ENCODE peak calls at places on chromosomes 6 and 20, in four cellular contexts. B is cardiac fibroblast, Y is heart right ventricle, G is fibroblast of lung. E is an unnamed sample.

GRCh38 chr20:36919715-36920333 is 31.7 kb downstream of the SAMHD1 start:
- DNase-seq in B (peak), Y (no peak), G (peak), E (peak)

GRCh38 chr6:116931456-116931855 is 54.4 kb downstream of the RFX6 start:
- DNase-seq in B (no peak), Y (no peak), G (no peak), E (no peak)

GRCh38 chr6:63351995-63352586 is 32.3 kb upstream of the LGSN start:
- DNase-seq in B (peak), Y (no peak), G (peak), E (no peak)

GRCh38 chr6:69487688-69488087 is 309.1 kb downstream of the LMBRD1 start:
- DNase-seq in B (no peak), Y (no peak), G (peak), E (no peak)

GRCh38 chr6:81995548-81996289 is 243.2 kb upstream of the TENT5A start:
- DNase-seq in B (peak), Y (no peak), G (peak), E (no peak)

GRCh38 chr6:32835167-32835893 is 3.2 kb downstream of the TAP2 start:
- DNase-seq in B (no peak), Y (no peak), G (no peak), E (no peak)

GRCh38 chr6:116450769-116451740 is 10.1 kb upstream of the CALHM6 start:
- DNase-seq in B (no peak), Y (no peak), G (no peak), E (peak)

GRCh38 chr6:130159876-130160415 is 62.8 kb downstream of the SAMD3 start:
- DNase-seq in B (peak), Y (no peak), G (peak), E (no peak)

GRCh38 chr20:4601630-4602296 is 119.9 kb upstream of the PRND start:
- DNase-seq in B (peak), Y (peak), G (peak), E (no peak)

GRCh38 chr6:84967389-84967788 is 203.0 kb upstream of the TBX18 start:
- DNase-seq in B (peak), Y (no peak), G (peak), E (peak)

GRCh38 chr20:23145281-23145700 is 59.2 kb upstream of the CD93 start:
- DNase-seq in B (peak), Y (no peak), G (peak), E (no peak)

GRCh38 chr20:45363611-45364492 is 896 bp downstream of the SYS1 start:
- DNase-seq in B (no peak), Y (no peak), G (no peak), E (no peak)

GRCh38 chr20:48733296-48733790 is 94.5 kb downstream of the PREX1 start:
- DNase-seq in B (no peak), Y (no peak), G (no peak), E (no peak)

GRCh38 chr6:129686941-129687627 is 22.9 kb downstream of the ARHGAP18 start:
- DNase-seq in B (peak), Y (no peak), G (no peak), E (no peak)

GRCh38 chr6:15063253-15063853 is 182.5 kb upstream of the JARID2 start:
- DNase-seq in B (peak), Y (peak), G (no peak), E (no peak)

GRCh38 chr6:109455502-109456282 is at the start of gene MICAL1:
- DNase-seq in B (peak), Y (peak), G (peak), E (peak)

GRCh38 chr6:129279343-129280104 is 396.6 kb downstream of the LAMA2 start:
- DNase-seq in B (no peak), Y (no peak), G (no peak), E (no peak)

GRCh38 chr20:11822116-11822794 is 95.4 kb upstream of the BTBD3 start:
- DNase-seq in B (no peak), Y (no peak), G (no peak), E (no peak)

GRCh38 chr6:161694995-161695394 is 421.1 kb upstream of the AGPAT4 start:
- DNase-seq in B (peak), Y (no peak), G (peak), E (no peak)

GRCh38 chr6:106886444-106886843 is 88.1 kb downstream of the CD24 start:
- DNase-seq in B (no peak), Y (no peak), G (no peak), E (no peak)

GRCh38 chr6:161832622-161833021 is 558.8 kb upstream of the AGPAT4 start:
- DNase-seq in B (no peak), Y (no peak), G (no peak), E (no peak)

GRCh38 chr6:151683381-151683780 is 124.1 kb upstream of the ESR1 start:
- DNase-seq in B (no peak), Y (no peak), G (no peak), E (no peak)

GRCh38 chr6:12331951-12332749 is 42.0 kb downstream of the EDN1 start:
- DNase-seq in B (peak), Y (no peak), G (no peak), E (no peak)

GRCh38 chr20:58864346-58864745 is 11.8 kb downstream of the GNAS start:
- DNase-seq in B (no peak), Y (no peak), G (no peak), E (no peak)
- TF ChIP-seq CTCF in B (no peak), Y (no peak), G (no peak), E (no peak)

DNA sequence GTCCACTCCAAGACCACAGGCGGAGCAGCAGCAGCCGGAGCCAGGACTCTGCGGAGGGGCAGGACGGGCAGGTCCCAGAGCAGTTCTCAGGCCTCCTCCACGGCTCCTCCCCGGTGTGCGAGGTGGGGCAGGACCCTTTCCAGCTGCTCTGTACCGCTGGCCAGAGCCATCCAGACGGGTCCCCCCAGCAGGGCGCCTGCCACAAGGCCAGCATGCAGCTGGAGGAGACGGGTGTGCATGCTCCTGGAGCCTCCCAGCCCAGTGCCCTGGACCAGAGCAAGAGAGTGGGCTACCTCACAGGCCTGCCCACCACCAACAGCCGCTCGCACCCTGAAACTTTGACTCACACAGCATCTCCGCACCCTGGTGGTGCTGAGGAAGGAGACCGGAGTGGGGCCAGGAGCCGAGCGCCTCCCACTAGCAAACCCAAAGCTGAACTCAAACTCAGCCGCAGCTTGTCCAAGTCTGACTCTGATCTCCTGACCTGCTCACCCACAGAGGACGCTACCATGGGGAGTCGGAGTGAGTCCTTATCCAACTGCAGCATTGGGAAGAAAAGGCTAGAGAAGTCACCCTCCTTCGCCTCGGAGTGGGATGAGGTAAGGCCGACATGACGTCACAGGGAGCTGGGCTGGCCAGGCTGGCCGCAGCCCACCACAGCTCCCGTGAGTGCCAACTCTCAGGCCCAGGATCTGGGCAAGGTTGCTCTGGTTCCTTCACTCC is 123.5 kb downstream of the TCP11 start:
- DNase-seq in B (peak), Y (peak), G (peak), E (no peak)
- TF ChIP-seq CTCF in B (no peak), Y (no peak), G (no peak), E (no peak)

DNA sequence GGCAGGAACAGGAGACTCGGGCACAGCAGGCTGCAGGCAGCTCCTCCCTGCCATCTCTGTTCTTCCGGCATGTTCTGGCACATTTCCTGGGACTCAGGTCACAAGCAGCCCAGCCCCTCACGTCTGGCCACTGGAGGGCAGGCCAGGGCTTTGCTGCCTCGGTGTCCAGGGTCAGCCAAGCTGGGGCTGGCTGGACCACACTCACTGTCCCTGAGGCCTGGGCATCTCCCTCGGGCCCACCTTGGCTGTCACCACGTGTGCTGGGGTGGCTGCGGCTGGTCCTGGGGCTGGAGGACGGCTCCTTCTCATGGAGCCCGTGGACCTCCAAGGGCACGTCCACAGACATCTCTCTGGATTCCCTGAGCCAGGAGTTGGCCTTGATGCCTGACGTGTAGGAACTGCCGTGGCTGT is 18.5 kb downstream of the FRMD1 start:
- DNase-seq in B (peak), Y (peak), G (peak), E (peak)
- TF ChIP-seq CTCF in B (peak), Y (peak), G (peak), E (peak)

GRCh38 chr20:63579017-63579705 is 5.1 kb upstream of the HELZ2 start:
- DNase-seq in B (no peak), Y (no peak), G (peak), E (no peak)

GRCh38 chr20:63582382-63583063 is 8.5 kb upstream of the HELZ2 start:
- DNase-seq in B (no peak), Y (no peak), G (no peak), E (no peak)

GRCh38 chr20:63578224-63579016 is 4.4 kb upstream of the HELZ2 start:
- DNase-seq in B (no peak), Y (no peak), G (no peak), E (no peak)

GRCh38 chr20:63577317-63577894 is 3.4 kb upstream of the HELZ2 start:
- DNase-seq in B (no peak), Y (peak), G (no peak), E (no peak)

GRCh38 chr20:63580796-63581461 is 6.9 kb upstream of the HELZ2 start:
- DNase-seq in B (peak), Y (no peak), G (peak), E (peak)
- TF ChIP-seq CTCF in B (peak), Y (no peak), G (peak), E (no peak)

DNA sequence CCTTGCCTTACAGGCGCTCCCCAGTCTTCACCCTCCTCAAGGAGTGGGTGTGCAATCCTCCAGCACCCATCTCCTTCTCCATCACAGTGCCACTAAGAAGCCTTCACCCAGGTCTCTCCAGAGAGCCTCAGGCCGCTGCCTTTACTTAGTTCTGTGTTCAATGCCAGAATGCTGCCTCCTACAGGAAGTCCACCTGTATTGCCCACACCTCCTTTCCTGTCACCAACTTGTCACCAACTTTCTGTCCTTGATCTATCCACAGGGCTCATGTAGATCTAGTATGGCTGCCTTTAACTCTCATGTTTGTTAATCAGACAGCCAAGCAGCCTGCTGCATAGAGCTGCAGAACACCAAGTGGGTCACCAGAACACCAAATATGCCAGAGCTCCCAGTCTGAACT is 546 bp upstream of the LST1 start:
- DNase-seq in B (no peak), Y (no peak), G (no peak), E (no peak)
- TF ChIP-seq CTCF in B (peak), Y (no peak), G (peak), E (peak)

GRCh38 chr6:39800388-39801032 is 8.3 kb downstream of the DAAM2 start:
- DNase-seq in B (no peak), Y (no peak), G (no peak), E (no peak)

GRCh38 chr6:39804666-39805065 is 12.5 kb downstream of the DAAM2 start:
- DNase-seq in B (no peak), Y (no peak), G (peak), E (no peak)

GRCh38 chr6:39797751-39798150 is 5.6 kb downstream of the DAAM2 start:
- DNase-seq in B (no peak), Y (no peak), G (no peak), E (no peak)

GRCh38 chr6:39803872-39804271 is 11.7 kb downstream of the DAAM2 start:
- DNase-seq in B (no peak), Y (no peak), G (no peak), E (no peak)

DNA sequence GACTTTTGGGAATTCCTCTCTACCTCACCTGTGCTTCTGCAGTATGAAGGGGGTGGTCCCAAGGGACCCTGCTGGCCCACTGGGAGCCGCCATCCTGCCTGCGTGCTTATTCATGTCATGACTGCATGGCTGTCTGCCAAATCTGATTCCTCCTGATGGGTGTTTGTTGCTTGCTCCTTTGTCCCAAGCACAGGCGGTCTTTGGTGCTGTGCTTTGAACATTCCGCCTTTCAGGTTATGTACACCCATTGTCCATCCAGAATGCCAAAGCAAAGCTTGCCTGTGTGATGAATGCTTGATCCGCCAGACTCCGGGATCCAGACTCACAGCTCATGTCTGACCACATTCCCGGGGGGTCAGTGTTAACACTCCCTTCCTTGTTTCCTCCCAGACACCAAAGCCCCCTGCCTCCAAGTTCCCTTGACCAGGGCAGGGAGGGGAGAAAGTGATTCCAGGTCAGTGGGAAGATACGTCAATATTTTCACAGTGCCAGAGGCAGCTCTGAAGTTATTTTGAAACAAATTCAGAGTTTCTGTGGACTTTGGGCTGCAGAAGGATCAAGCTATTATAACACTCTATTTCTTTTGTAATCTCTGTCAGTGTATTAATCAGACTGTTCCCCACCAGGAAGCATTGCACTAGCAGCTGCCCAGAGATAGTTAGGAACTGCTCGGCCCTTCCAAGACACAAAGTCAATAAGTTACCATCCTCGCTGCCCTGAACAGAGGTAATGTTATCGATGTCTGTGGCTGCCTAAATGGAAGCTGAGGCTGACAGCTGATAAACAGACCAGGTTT is 9.5 kb downstream of the DAAM2 start:
- DNase-seq in B (no peak), Y (no peak), G (no peak), E (no peak)
- TF ChIP-seq CTCF in B (no peak), Y (no peak), G (no peak), E (no peak)

DNA sequence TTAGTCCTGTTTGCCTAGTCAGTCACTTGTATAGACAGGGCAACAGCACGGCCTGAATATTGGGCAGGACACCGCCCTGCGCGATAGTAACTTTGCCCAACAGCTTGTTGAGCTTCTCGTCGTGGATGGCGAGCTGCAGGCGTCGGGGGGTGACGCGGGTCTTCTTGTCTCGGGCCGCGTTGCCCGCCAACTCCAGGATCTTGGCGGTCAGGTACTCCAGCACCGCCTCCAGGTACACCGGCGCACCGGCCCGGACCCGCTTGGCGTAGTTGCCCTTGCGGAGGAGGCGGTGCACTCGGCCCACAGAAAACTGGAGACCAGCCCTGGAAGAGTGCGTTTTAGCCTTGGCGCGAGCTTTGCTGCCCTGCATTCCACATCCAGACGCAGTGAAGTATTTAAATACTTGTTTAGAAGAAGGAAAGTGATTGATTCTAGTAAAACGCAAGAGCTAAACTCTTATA is 92.8 kb upstream of the BTN3A2 start:
- DNase-seq in B (no peak), Y (peak), G (no peak), E (peak)
- TF ChIP-seq CTCF in B (no peak), Y (no peak), G (no peak), E (no peak)

GRCh38 chr6:5422321-5422915 is 161.1 kb downstream of the FARS2 start:
- DNase-seq in B (peak), Y (no peak), G (peak), E (peak)
- TF ChIP-seq CTCF in B (peak), Y (no peak), G (peak), E (no peak)